ENCODE peak calls at places on chromosomes 7 and 10, in four cellular contexts. G is astrocyte of the spinal cord, R is ureter, E is fibroblast of pulmonary artery. Y is an unnamed sample.

GRCh38 chr7:32257632-32258031 is 187.4 kb upstream of the PDE1C start:
- DNase-seq in G (no peak), R (no peak), E (no peak), Y (no peak)

GRCh38 chr10:110011679-110012078 is 3.9 kb downstream of the ADD3 start:
- DNase-seq in G (no peak), R (no peak), E (no peak), Y (no peak)

GRCh38 chr7:86598311-86598710 is 45.4 kb upstream of the GRM3 start:
- DNase-seq in G (no peak), R (no peak), E (no peak), Y (no peak)

GRCh38 chr7:106679153-106679931 is 18.4 kb upstream of the CCDC71L start:
- DNase-seq in G (no peak), R (no peak), E (peak), Y (no peak)

GRCh38 chr7:151399305-151399601 is 10.6 kb downstream of the WDR86 start:
- DNase-seq in G (no peak), R (no peak), E (no peak), Y (no peak)

GRCh38 chr10:99944860-99945259 is 64.9 kb downstream of the DNMBP start:
- DNase-seq in G (no peak), R (no peak), E (no peak), Y (no peak)

GRCh38 chr10:122333037-122333436 is 41.5 kb upstream of the PLEKHA1 start:
- DNase-seq in G (no peak), R (no peak), E (no peak), Y (no peak)

GRCh38 chr7:96739609-96740008 is 30.0 kb upstream of the SEM1 start:
- DNase-seq in G (no peak), R (no peak), E (no peak), Y (no peak)

GRCh38 chr7:68461430-68461829 is 1136.8 kb upstream of the AUTS2 start:
- DNase-seq in G (no peak), R (no peak), E (peak), Y (no peak)

GRCh38 chr7:38187794-38188472 is 9.9 kb downstream of the STARD3NL start:
- DNase-seq in G (no peak), R (no peak), E (no peak), Y (no peak)

GRCh38 chr7:129213828-129214227 is 11.0 kb upstream of the AHCYL2 start:
- DNase-seq in G (no peak), R (no peak), E (no peak), Y (no peak)

GRCh38 chr10:11107953-11108352 is 90.3 kb downstream of the CELF2 start:
- DNase-seq in G (no peak), R (no peak), E (no peak), Y (no peak)

GRCh38 chr10:121459765-121460453 is 138.3 kb downstream of the FGFR2 start:
- DNase-seq in G (peak), R (peak), E (no peak), Y (no peak)

GRCh38 chr7:137757146-137757925 is 89.4 kb downstream of the DGKI start:
- DNase-seq in G (peak), R (no peak), E (no peak), Y (no peak)

GRCh38 chr10:26978531-26978930 is 117.8 kb upstream of the ABI1 start:
- DNase-seq in G (no peak), R (no peak), E (no peak), Y (no peak)

GRCh38 chr7:6160191-6160623 is 112.2 kb downstream of the CYTH3 start:
- DNase-seq in G (peak), R (peak), E (peak), Y (peak)

GRCh38 chr10:31929986-31930675 is 1.5 kb upstream of the ARHGAP12 start:
- DNase-seq in G (peak), R (no peak), E (peak), Y (peak)

GRCh38 chr10:14184841-14185500 is 145.8 kb downstream of the FRMD4A start:
- DNase-seq in G (peak), R (peak), E (no peak), Y (peak)

GRCh38 chr7:127396184-127396583 is 3.7 kb upstream of the ZNF800 start:
- DNase-seq in G (no peak), R (no peak), E (peak), Y (no peak)

GRCh38 chr7:8423057-8423456 is 10.4 kb upstream of the NXPH1 start:
- DNase-seq in G (no peak), R (no peak), E (no peak), Y (no peak)

GRCh38 chr7:134356421-134356936 is 39.7 kb upstream of the SLC35B4 start:
- DNase-seq in G (no peak), R (no peak), E (no peak), Y (no peak)

GRCh38 chr7:25735674-25736242 is 416.2 kb upstream of the NFE2L3 start:
- DNase-seq in G (no peak), R (no peak), E (no peak), Y (no peak)

GRCh38 chr7:46549347-46549746 is 628.3 kb upstream of the IGFBP3 start:
- DNase-seq in G (no peak), R (no peak), E (no peak), Y (no peak)

GRCh38 chr7:51539840-51540239 is 223.2 kb upstream of the COBL start:
- DNase-seq in G (no peak), R (no peak), E (no peak), Y (no peak)

GRCh38 chr10:73655990-73656298 is at the start of gene SYNPO2L:
- DNase-seq in G (no peak), R (no peak), E (no peak), Y (no peak)

GRCh38 chr10:7184660-7185366 is 226.0 kb downstream of the SFMBT2 start:
- DNase-seq in G (no peak), R (no peak), E (no peak), Y (no peak)

GRCh38 chr7:158827411-158828342 is 1.6 kb downstream of the ESYT2 start:
- DNase-seq in G (peak), R (no peak), E (peak), Y (no peak)

GRCh38 chr7:51067757-51068156 is 248.9 kb downstream of the COBL start:
- DNase-seq in G (peak), R (peak), E (peak), Y (peak)

GRCh38 chr10:29746080-29746797 is 111.5 kb upstream of the SVIL start:
- DNase-seq in G (peak), R (no peak), E (peak), Y (no peak)

GRCh38 chr10:25907247-25907646 is 26.8 kb upstream of the MYO3A start:
- DNase-seq in G (no peak), R (no peak), E (no peak), Y (no peak)

GRCh38 chr7:4085937-4086691 is 596.0 kb upstream of the FOXK1 start:
- DNase-seq in G (no peak), R (no peak), E (no peak), Y (no peak)

GRCh38 chr7:372546-372938 is 82.6 kb downstream of the FOXL3 start:
- DNase-seq in G (no peak), R (no peak), E (no peak), Y (no peak)

GRCh38 chr10:35640474-35640873 is 1.6 kb downstream of the FZD8 start:
- DNase-seq in G (peak), R (no peak), E (peak), Y (peak)

GRCh38 chr10:98861962-98862361 is 373.7 kb downstream of the HPSE2 start:
- DNase-seq in G (no peak), R (no peak), E (no peak), Y (no peak)

GRCh38 chr10:71035511-71036278 is 147.3 kb upstream of the PCBD1 start:
- DNase-seq in G (no peak), R (no peak), E (no peak), Y (no peak)

GRCh38 chr10:80538481-80539185 is 931 bp downstream of the SH2D4B start:
- DNase-seq in G (no peak), R (no peak), E (no peak), Y (no peak)

Y was measured in prostate gland.